ENCODE peak calls at places on chromosomes 13 and 19, in six cellular contexts. One of them, this sample, is unnamed.

GRCh38 chr13:35914662-35915061 is 216.5 kb downstream of the DCLK1 start:
- DNase-seq in mesendoderm: no peak
- DNase-seq in mesenchymal stem cell: no peak
- DNase-seq in neuronal stem cell: no peak
- DNase-seq in H1: no peak
- DNase-seq in IMR-90: no peak
- DNase-seq in this sample: no peak

GRCh38 chr19:15417699-15418098 is 1.1 kb downstream of the AKAP8L start:
- DNase-seq in mesendoderm: peak
- DNase-seq in mesenchymal stem cell: no peak
- DNase-seq in neuronal stem cell: no peak
- DNase-seq in H1: no peak
- DNase-seq in IMR-90: no peak
- DNase-seq in this sample: no peak

GRCh38 chr13:99907627-99908026 is 63.9 kb downstream of the ZIC5 start:
- DNase-seq in mesendoderm: no peak
- DNase-seq in mesenchymal stem cell: no peak
- DNase-seq in neuronal stem cell: no peak
- DNase-seq in H1: no peak
- DNase-seq in IMR-90: no peak
- DNase-seq in this sample: no peak

GRCh38 chr13:44278164-44278563 is 95.5 kb upstream of the SERP2 start:
- DNase-seq in mesendoderm: no peak
- DNase-seq in mesenchymal stem cell: peak
- DNase-seq in neuronal stem cell: no peak
- DNase-seq in H1: no peak
- DNase-seq in IMR-90: no peak
- DNase-seq in this sample: no peak

GRCh38 chr13:37657134-37657533 is 58.6 kb upstream of the POSTN start:
- DNase-seq in mesendoderm: no peak
- DNase-seq in mesenchymal stem cell: peak
- DNase-seq in neuronal stem cell: no peak
- DNase-seq in H1: no peak
- DNase-seq in IMR-90: peak
- DNase-seq in this sample: no peak

GRCh38 chr13:53460776-53461175 is 432.2 kb downstream of the OLFM4 start:
- DNase-seq in mesendoderm: peak
- DNase-seq in mesenchymal stem cell: no peak
- DNase-seq in neuronal stem cell: no peak
- DNase-seq in H1: peak
- DNase-seq in IMR-90: no peak
- DNase-seq in this sample: no peak

GRCh38 chr13:89750371-89750770 is 1597.1 kb upstream of the MIR17HG start:
- DNase-seq in mesendoderm: no peak
- DNase-seq in mesenchymal stem cell: peak
- DNase-seq in neuronal stem cell: no peak
- DNase-seq in H1: no peak
- DNase-seq in IMR-90: no peak
- DNase-seq in this sample: no peak

GRCh38 chr13:22589880-22590279 is 590.9 kb upstream of the SGCG start:
- DNase-seq in mesendoderm: peak
- DNase-seq in mesenchymal stem cell: no peak
- DNase-seq in neuronal stem cell: no peak
- DNase-seq in H1: no peak
- DNase-seq in IMR-90: no peak
- DNase-seq in this sample: no peak

GRCh38 chr19:49371184-49371583 is 7.5 kb downstream of the DKKL1 start:
- DNase-seq in mesendoderm: no peak
- DNase-seq in mesenchymal stem cell: no peak
- DNase-seq in neuronal stem cell: no peak
- DNase-seq in H1: no peak
- DNase-seq in IMR-90: no peak
- DNase-seq in this sample: no peak

GRCh38 chr13:78298657-78299056 is 304.7 kb downstream of the POU4F1 start:
- DNase-seq in mesendoderm: no peak
- DNase-seq in mesenchymal stem cell: peak
- DNase-seq in neuronal stem cell: no peak
- DNase-seq in H1: no peak
- DNase-seq in IMR-90: no peak
- DNase-seq in this sample: no peak

GRCh38 chr13:26230703-26231102 is 8.6 kb upstream of the RNF6 start:
- DNase-seq in mesendoderm: no peak
- DNase-seq in mesenchymal stem cell: no peak
- DNase-seq in neuronal stem cell: no peak
- DNase-seq in H1: no peak
- DNase-seq in IMR-90: no peak
- DNase-seq in this sample: no peak

GRCh38 chr13:74062933-74063332 is 71.3 kb downstream of the KLF12 start:
- DNase-seq in mesendoderm: no peak
- DNase-seq in mesenchymal stem cell: peak
- DNase-seq in neuronal stem cell: no peak
- DNase-seq in H1: no peak
- DNase-seq in IMR-90: peak
- DNase-seq in this sample: no peak

GRCh38 chr13:111911754-111912452 is 155.0 kb upstream of the SOX1 start:
- DNase-seq in mesendoderm: no peak
- DNase-seq in mesenchymal stem cell: no peak
- DNase-seq in neuronal stem cell: no peak
- DNase-seq in H1: no peak
- DNase-seq in IMR-90: no peak
- DNase-seq in this sample: peak

GRCh38 chr13:66216723-66217122 is 1013.4 kb downstream of the PCDH9 start:
- DNase-seq in mesendoderm: no peak
- DNase-seq in mesenchymal stem cell: no peak
- DNase-seq in neuronal stem cell: no peak
- DNase-seq in H1: no peak
- DNase-seq in IMR-90: no peak
- DNase-seq in this sample: no peak

GRCh38 chr13:83352391-83352790 is 529.9 kb downstream of the SLITRK1 start:
- DNase-seq in mesendoderm: no peak
- DNase-seq in mesenchymal stem cell: no peak
- DNase-seq in neuronal stem cell: no peak
- DNase-seq in H1: no peak
- DNase-seq in IMR-90: no peak
- DNase-seq in this sample: no peak

GRCh38 chr19:5793188-5793587 is 2.2 kb upstream of the DUS3L start:
- DNase-seq in mesendoderm: no peak
- DNase-seq in mesenchymal stem cell: no peak
- DNase-seq in neuronal stem cell: no peak
- DNase-seq in H1: no peak
- DNase-seq in IMR-90: no peak
- DNase-seq in this sample: no peak

GRCh38 chr13:39542361-39542760 is 60.6 kb downstream of the LHFPL6 start:
- DNase-seq in mesendoderm: no peak
- DNase-seq in mesenchymal stem cell: no peak
- DNase-seq in neuronal stem cell: no peak
- DNase-seq in H1: no peak
- DNase-seq in IMR-90: no peak
- DNase-seq in this sample: no peak

GRCh38 chr19:47035127-47035494 is 13.3 kb downstream of the TMEM160 start:
- DNase-seq in mesendoderm: peak
- DNase-seq in mesenchymal stem cell: no peak
- DNase-seq in neuronal stem cell: no peak
- DNase-seq in H1: no peak
- DNase-seq in IMR-90: no peak
- DNase-seq in this sample: peak

GRCh38 chr13:112912726-112913440 is 56.1 kb upstream of the MCF2L start:
- DNase-seq in mesendoderm: no peak
- DNase-seq in mesenchymal stem cell: no peak
- DNase-seq in neuronal stem cell: no peak
- DNase-seq in H1: no peak
- DNase-seq in IMR-90: no peak
- DNase-seq in this sample: no peak

GRCh38 chr19:13526552-13526951 is 20.3 kb upstream of the CACNA1A start:
- DNase-seq in mesendoderm: peak
- DNase-seq in mesenchymal stem cell: no peak
- DNase-seq in neuronal stem cell: no peak
- DNase-seq in H1: peak
- DNase-seq in IMR-90: peak
- DNase-seq in this sample: peak

GRCh38 chr13:33751151-33751550 is 66.8 kb upstream of the RFC3 start:
- DNase-seq in mesendoderm: no peak
- DNase-seq in mesenchymal stem cell: peak
- DNase-seq in neuronal stem cell: no peak
- DNase-seq in H1: no peak
- DNase-seq in IMR-90: peak
- DNase-seq in this sample: no peak

GRCh38 chr19:50893047-50893737 is 18.0 kb downstream of the KLK4 start:
- DNase-seq in mesendoderm: peak
- DNase-seq in mesenchymal stem cell: no peak
- DNase-seq in neuronal stem cell: no peak
- DNase-seq in H1: no peak
- DNase-seq in IMR-90: no peak
- DNase-seq in this sample: no peak

GRCh38 chr13:90445179-90445578 is 902.3 kb upstream of the MIR17HG start:
- DNase-seq in mesendoderm: peak
- DNase-seq in mesenchymal stem cell: peak
- DNase-seq in neuronal stem cell: peak
- DNase-seq in H1: peak
- DNase-seq in IMR-90: peak
- DNase-seq in this sample: peak

GRCh38 chr19:39645800-39646411 is 9.8 kb upstream of the LGALS16 start:
- DNase-seq in mesendoderm: peak
- DNase-seq in mesenchymal stem cell: peak
- DNase-seq in neuronal stem cell: peak
- DNase-seq in H1: no peak
- DNase-seq in IMR-90: peak
- DNase-seq in this sample: no peak

GRCh38 chr13:113475280-113475679 is 15.2 kb downstream of the DCUN1D2 start:
- DNase-seq in mesendoderm: no peak
- DNase-seq in mesenchymal stem cell: no peak
- DNase-seq in neuronal stem cell: no peak
- DNase-seq in H1: no peak
- DNase-seq in IMR-90: no peak
- DNase-seq in this sample: no peak

GRCh38 chr19:13825489-13826475 is 30.5 kb downstream of the ZSWIM4 start:
- DNase-seq in mesendoderm: peak
- DNase-seq in mesenchymal stem cell: peak
- DNase-seq in neuronal stem cell: no peak
- DNase-seq in H1: no peak
- DNase-seq in IMR-90: no peak
- DNase-seq in this sample: peak

GRCh38 chr19:32219392-32219791 is 126.0 kb upstream of the ZNF507 start:
- DNase-seq in mesendoderm: no peak
- DNase-seq in mesenchymal stem cell: no peak
- DNase-seq in neuronal stem cell: no peak
- DNase-seq in H1: no peak
- DNase-seq in IMR-90: no peak
- DNase-seq in this sample: no peak

GRCh38 chr13:90615236-90615635 is 732.3 kb upstream of the MIR17HG start:
- DNase-seq in mesendoderm: no peak
- DNase-seq in mesenchymal stem cell: no peak
- DNase-seq in neuronal stem cell: no peak
- DNase-seq in H1: no peak
- DNase-seq in IMR-90: no peak
- DNase-seq in this sample: no peak

GRCh38 chr19:38367041-38367440 is 7.3 kb upstream of the PSMD8 start:
- DNase-seq in mesendoderm: no peak
- DNase-seq in mesenchymal stem cell: no peak
- DNase-seq in neuronal stem cell: no peak
- DNase-seq in H1: no peak
- DNase-seq in IMR-90: no peak
- DNase-seq in this sample: no peak

GRCh38 chr13:98022210-98022609 is 68.7 kb downstream of the IPO5 start:
- DNase-seq in mesendoderm: peak
- DNase-seq in mesenchymal stem cell: peak
- DNase-seq in neuronal stem cell: no peak
- DNase-seq in H1: no peak
- DNase-seq in IMR-90: peak
- DNase-seq in this sample: no peak

GRCh38 chr19:39078436-39079200 is 5.5 kb upstream of the ACP7 start:
- DNase-seq in mesendoderm: no peak
- DNase-seq in mesenchymal stem cell: peak
- DNase-seq in neuronal stem cell: no peak
- DNase-seq in H1: no peak
- DNase-seq in IMR-90: peak
- DNase-seq in this sample: no peak

GRCh38 chr19:35516310-35516709 is 2.9 kb upstream of the DMKN start:
- DNase-seq in mesendoderm: no peak
- DNase-seq in mesenchymal stem cell: no peak
- DNase-seq in neuronal stem cell: no peak
- DNase-seq in H1: no peak
- DNase-seq in IMR-90: no peak
- DNase-seq in this sample: no peak
- H3K18ac ChIP-seq in mesendoderm: no peak
- H3K18ac ChIP-seq in mesenchymal stem cell: no peak
- H3K18ac ChIP-seq in neuronal stem cell: no peak
- H3K18ac ChIP-seq in H1: no peak
- H3K18ac ChIP-seq in IMR-90: no peak
- H3K18ac ChIP-seq in this sample: no peak

GRCh38 chr19:1270168-1270853 is 1.2 kb downstream of the CIRBP start:
- DNase-seq in mesendoderm: no peak
- DNase-seq in mesenchymal stem cell: no peak
- DNase-seq in neuronal stem cell: no peak
- DNase-seq in H1: no peak
- DNase-seq in IMR-90: no peak
- DNase-seq in this sample: no peak

GRCh38 chr19:1268392-1269064 is 604 bp upstream of the CIRBP start:
- DNase-seq in mesendoderm: no peak
- DNase-seq in mesenchymal stem cell: no peak
- DNase-seq in neuronal stem cell: no peak
- DNase-seq in H1: no peak
- DNase-seq in IMR-90: no peak
- DNase-seq in this sample: no peak

GRCh38 chr19:1267441-1268391 is 1.4 kb upstream of the CIRBP start:
- DNase-seq in mesendoderm: no peak
- DNase-seq in mesenchymal stem cell: peak
- DNase-seq in neuronal stem cell: no peak
- DNase-seq in H1: no peak
- DNase-seq in IMR-90: peak
- DNase-seq in this sample: no peak

GRCh38 chr19:1269478-1270167 is 491 bp downstream of the CIRBP start:
- DNase-seq in mesendoderm: peak
- DNase-seq in mesenchymal stem cell: peak
- DNase-seq in neuronal stem cell: no peak
- DNase-seq in H1: no peak
- DNase-seq in IMR-90: peak
- DNase-seq in this sample: peak

GRCh38 chr19:1269065-1269477 is at the start of gene CIRBP:
- DNase-seq in mesendoderm: peak
- DNase-seq in mesenchymal stem cell: peak
- DNase-seq in neuronal stem cell: peak
- DNase-seq in H1: peak
- DNase-seq in IMR-90: peak
- DNase-seq in this sample: peak
- H3K18ac ChIP-seq in mesendoderm: peak
- H3K18ac ChIP-seq in mesenchymal stem cell: peak
- H3K18ac ChIP-seq in neuronal stem cell: peak
- H3K18ac ChIP-seq in H1: peak
- H3K18ac ChIP-seq in IMR-90: peak
- H3K18ac ChIP-seq in this sample: peak

GRCh38 chr19:4393947-4394590 is 6.3 kb downstream of the SH3GL1 start:
- DNase-seq in mesendoderm: peak
- DNase-seq in mesenchymal stem cell: peak
- DNase-seq in neuronal stem cell: no peak
- DNase-seq in H1: no peak
- DNase-seq in IMR-90: no peak
- DNase-seq in this sample: no peak
- H3K18ac ChIP-seq in mesendoderm: no peak
- H3K18ac ChIP-seq in mesenchymal stem cell: no peak
- H3K18ac ChIP-seq in neuronal stem cell: peak
- H3K18ac ChIP-seq in H1: no peak
- H3K18ac ChIP-seq in IMR-90: no peak
- H3K18ac ChIP-seq in this sample: no peak

GRCh38 chr19:10416083-10416379 is 4.3 kb upstream of the PDE4A start:
- DNase-seq in mesendoderm: no peak
- DNase-seq in mesenchymal stem cell: no peak
- DNase-seq in neuronal stem cell: no peak
- DNase-seq in H1: no peak
- DNase-seq in IMR-90: no peak
- DNase-seq in this sample: no peak
- H3K18ac ChIP-seq in mesendoderm: no peak
- H3K18ac ChIP-seq in mesenchymal stem cell: peak
- H3K18ac ChIP-seq in neuronal stem cell: peak
- H3K18ac ChIP-seq in H1: no peak
- H3K18ac ChIP-seq in IMR-90: peak
- H3K18ac ChIP-seq in this sample: peak

This sample was measured in H9.